ENCODE peak calls at places on chromosomes 7 and 10, in five cellular contexts. N, Q, P, O and U are unnamed samples.

GRCh38 chr10:8306685-8307364 is 252.3 kb downstream of the GATA3 start:
- DNase-seq in N (no peak), P (peak; percentile 87), O (no peak), Q (peak; percentile 6), U (no peak)

GRCh38 chr10:121694966-121695340 is 96.7 kb upstream of the FGFR2 start:
- DNase-seq in P (peak; percentile 75), Q (no peak), O (no peak), N (no peak), U (no peak)

GRCh38 chr7:55558962-55559920 is 13.1 kb downstream of the VOPP1 start:
- DNase-seq in N (no peak), O (no peak), P (no peak), Q (no peak), U (no peak)

GRCh38 chr7:140517546-140518369 is 38.5 kb upstream of the MKRN1 start:
- DNase-seq in P (peak; percentile 95), Q (peak; percentile 89), O (peak; percentile 93), N (peak; percentile 87), U (peak; percentile 97)

GRCh38 chr10:102150970-102151773 is 1.0 kb upstream of the NOLC1 start:
- DNase-seq in Q (peak; percentile 70), N (no peak), O (no peak), P (peak; percentile 84), U (no peak)

GRCh38 chr7:99380032-99380822 is 5.7 kb downstream of the ARPC1B start:
- DNase-seq in Q (peak; percentile 29), P (peak; percentile 67), N (no peak), O (no peak), U (no peak)

GRCh38 chr7:155961241-155962190 is 149.3 kb upstream of the SHH start:
- DNase-seq in O (no peak), Q (no peak), N (no peak), P (no peak), U (no peak)

GRCh38 chr7:25906003-25906402 is 246.0 kb upstream of the NFE2L3 start:
- DNase-seq in N (no peak), Q (no peak), P (no peak), O (no peak), U (no peak)

GRCh38 chr10:97336446-97336845 is 1.9 kb upstream of the FRAT2 start:
- DNase-seq in Q (no peak), N (no peak), P (peak; percentile 53), O (no peak), U (no peak)

GRCh38 chr10:43160919-43161251 is 22.6 kb downstream of the CSGALNACT2 start:
- DNase-seq in Q (no peak), O (no peak), N (no peak), P (peak; percentile 12), U (no peak)

GRCh38 chr7:13963925-13964324 is 25.5 kb downstream of the ETV1 start:
- DNase-seq in P (no peak), O (no peak), N (no peak), Q (no peak), U (no peak)
- H2BK12ac ChIP-seq in P (no peak overlapping the region), O (no peak overlapping the region), N (no peak overlapping the region), Q (no peak overlapping the region), U (no peak overlapping the region)

DNA sequence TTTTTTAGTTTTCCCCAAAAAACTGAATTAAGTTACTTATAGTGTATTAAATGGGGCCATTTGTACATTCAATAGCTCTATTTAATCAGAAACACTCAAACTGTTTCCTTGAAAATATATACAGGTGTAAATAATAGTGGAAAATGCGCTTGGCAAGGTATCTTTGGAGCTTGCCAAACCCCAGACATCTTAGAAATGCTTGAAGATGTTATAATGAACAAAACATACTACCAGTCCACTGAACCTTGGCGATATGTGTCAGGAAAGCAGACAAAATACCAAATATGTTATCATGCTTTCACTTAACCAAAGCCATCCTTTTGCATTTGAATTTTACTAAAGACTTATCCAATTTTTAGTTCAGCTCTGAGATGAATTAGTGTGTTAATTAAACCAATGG is 352.7 kb upstream of the SEMA3A start:
- DNase-seq in N (no peak), O (no peak), P (no peak), Q (no peak), U (no peak)
- H2BK12ac ChIP-seq in N (no peak overlapping the region), O (no peak overlapping the region), P (no peak overlapping the region), Q (no peak overlapping the region), U (no peak overlapping the region)

GRCh38 chr10:1736972-1737221 is 428 bp downstream of the ADARB2 start:
- DNase-seq in O (no peak), N (no peak), P (no peak), Q (no peak), U (no peak)
- H2BK12ac ChIP-seq in O (no peak overlapping the region), N (no peak overlapping the region), P (no peak overlapping the region), Q (no peak overlapping the region), U (no peak overlapping the region)

GRCh38 chr7:15860264-15860949 is 173.9 kb upstream of the MEOX2 start:
- DNase-seq in P (no peak), N (no peak), Q (no peak), O (no peak), U (no peak)

GRCh38 chr7:15866753-15867152 is 180.3 kb upstream of the MEOX2 start:
- DNase-seq in O (no peak), N (no peak), Q (no peak), P (no peak), U (no peak)

GRCh38 chr7:15864260-15864991 is 177.9 kb upstream of the MEOX2 start:
- DNase-seq in N (no peak), O (no peak), Q (no peak), P (no peak), U (no peak)

GRCh38 chr7:15862016-15862780 is 175.7 kb upstream of the MEOX2 start:
- DNase-seq in P (no peak), O (no peak), Q (no peak), N (no peak), U (no peak)

GRCh38 chr7:15862781-15863165 is 176.3 kb upstream of the MEOX2 start:
- DNase-seq in N (no peak), Q (peak; percentile 43), P (no peak), O (no peak), U (no peak)
- H2BK12ac ChIP-seq in N (no peak overlapping the region), Q (no peak overlapping the region), P (no peak overlapping the region), O (no peak overlapping the region), U (no peak overlapping the region)

GRCh38 chr7:78080241-78080640 is 281.7 kb downstream of the PHTF2 start:
- DNase-seq in N (no peak), Q (no peak), O (no peak), P (peak; percentile 50), U (no peak)

GRCh38 chr7:78073470-78074382 is 275.2 kb downstream of the PHTF2 start:
- DNase-seq in P (no peak), O (no peak), N (no peak), Q (peak; percentile 3), U (no peak)

GRCh38 chr7:78071821-78072590 is 273.4 kb downstream of the PHTF2 start:
- DNase-seq in N (no peak), Q (no peak), P (no peak), O (no peak), U (no peak)

DNA sequence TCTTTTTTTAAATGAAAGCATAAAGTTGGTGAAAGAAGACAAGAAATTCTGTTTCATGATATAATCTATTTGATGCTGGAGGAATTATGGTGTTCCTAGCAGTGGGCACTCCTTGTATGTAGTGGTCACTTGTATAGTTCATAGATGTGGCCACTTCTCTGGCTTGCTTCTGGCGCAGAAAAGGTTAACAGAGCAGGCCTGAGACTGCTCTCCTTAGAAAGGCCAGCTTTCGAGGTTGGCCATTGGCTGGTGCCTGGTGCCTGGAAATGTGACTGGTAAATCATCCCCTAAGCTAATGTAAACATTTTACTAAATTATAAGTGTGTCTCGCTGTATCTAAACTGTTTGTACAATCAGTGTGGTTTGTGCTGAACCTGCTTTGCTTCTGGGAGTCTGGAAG is 276.1 kb downstream of the PHTF2 start:
- DNase-seq in P (no peak), Q (peak; percentile 10), N (no peak), O (no peak), U (no peak)
- H2BK12ac ChIP-seq in P (no peak overlapping the region), Q (no peak overlapping the region), N (no peak overlapping the region), O (no peak overlapping the region), U (no peak overlapping the region)